ENCODE peak calls at places on chromosomes 12 and 14, in ten cellular contexts. V is CD4-positive, CD25-positive, alpha-beta regulatory T cell; A is naive thymus-derived CD4-positive, alpha-beta T cell; U is PC-3; E is aorta; O is IMR-90; P is neuronal stem cell; K is A549; G is uterus; F is prostate gland. R is an unnamed sample.

GRCh38 chr14:82125963-82126362 is 592.3 kb upstream of the SEL1L start:
- DNase-seq in K (no peak), F (no peak), U (no peak), E (no peak), P (no peak), A (no peak), V (no peak), O (no peak), G (no peak), R (no peak)

GRCh38 chr12:2490746-2491145 is 304.0 kb upstream of the FKBP4 start:
- DNase-seq in P (no peak), G (no peak), U (no peak), F (no peak), K (no peak), E (no peak), V (no peak), A (no peak), O (no peak), R (no peak)

GRCh38 chr12:1918875-1919236 is 404 bp upstream of the CACNA2D4 start:
- DNase-seq in F (no peak), V (no peak), P (no peak), U (no peak), K (no peak), O (no peak), A (no peak), G (no peak), E (peak), R (no peak)

GRCh38 chr12:109519787-109520186 is 42.4 kb downstream of the UBE3B start:
- DNase-seq in E (no peak), A (no peak), G (no peak), P (no peak), V (no peak), F (no peak), K (no peak), U (no peak), O (no peak), R (no peak)

GRCh38 chr12:51896236-51896635 is 8.3 kb downstream of the ANKRD33 start:
- DNase-seq in F (no peak), V (no peak), K (no peak), P (no peak), G (no peak), O (no peak), E (no peak), U (no peak), A (no peak), R (no peak)

GRCh38 chr14:91669867-91670266 is 62.0 kb downstream of the CATSPERB start:
- DNase-seq in P (no peak), G (no peak), O (no peak), K (no peak), F (no peak), E (no peak), V (no peak), U (no peak), A (no peak), R (no peak)

GRCh38 chr12:76457010-76457409 is 102.6 kb downstream of the OSBPL8 start:
- DNase-seq in O (no peak), K (no peak), U (no peak), F (no peak), A (no peak), G (no peak), V (peak), E (no peak), P (no peak), R (no peak)

GRCh38 chr14:31036552-31036951 is 10.4 kb upstream of the STRN3 start:
- DNase-seq in K (no peak), G (no peak), F (no peak), P (no peak), E (no peak), U (no peak), A (no peak), O (no peak), V (no peak), R (no peak)

GRCh38 chr14:74953686-74954085 is 1.7 kb downstream of the PGF start:
- DNase-seq in P (no peak), V (no peak), G (no peak), A (no peak), O (no peak), E (peak), U (no peak), F (no peak), K (no peak), R (no peak)

GRCh38 chr14:95156765-95157194 is 549 bp downstream of the DICER1 start:
- DNase-seq in V (no peak), P (no peak), U (peak), F (peak), E (peak), K (peak), A (no peak), O (peak), G (peak), R (peak)

GRCh38 chr12:109137055-109137454 is 20.7 kb downstream of the ACACB start:
- DNase-seq in V (no peak), F (no peak), K (no peak), O (no peak), U (no peak), A (no peak), P (no peak), E (no peak), G (no peak), R (no peak)

GRCh38 chr12:24045816-24046257 is 96.4 kb upstream of the SOX5 start:
- DNase-seq in V (no peak), K (no peak), O (peak), F (no peak), A (no peak), G (no peak), E (no peak), P (no peak), U (no peak), R (peak)

GRCh38 chr12:47949441-47950341 is 13.7 kb upstream of the TMEM106C start:
- DNase-seq in K (peak), A (no peak), G (peak), O (peak), U (peak), F (peak), V (peak), P (peak), E (peak), R (peak)

GRCh38 chr14:71169861-71170260 is 262.6 kb downstream of the PCNX1 start:
- DNase-seq in E (no peak), F (no peak), K (no peak), P (no peak), A (no peak), U (no peak), O (no peak), V (no peak), G (no peak), R (no peak)

GRCh38 chr12:5259523-5259922 is 172.4 kb upstream of the NTF3 start:
- DNase-seq in G (no peak), A (no peak), U (no peak), V (no peak), O (peak), P (no peak), K (no peak), E (no peak), F (no peak), R (no peak)

GRCh38 chr14:67729072-67729561 is 27.4 kb downstream of the RDH12 start:
- DNase-seq in V (no peak), E (no peak), K (no peak), F (peak), O (no peak), P (no peak), A (no peak), G (no peak), U (no peak), R (peak)

GRCh38 chr12:6334359-6334758 is 7.5 kb downstream of the TNFRSF1A start:
- DNase-seq in V (no peak), U (no peak), E (no peak), G (no peak), K (no peak), O (no peak), P (no peak), F (no peak), A (no peak), R (no peak)

GRCh38 chr14:63100597-63100996 is 55.3 kb upstream of the KCNH5 start:
- DNase-seq in P (no peak), K (no peak), O (no peak), V (no peak), E (no peak), F (no peak), G (no peak), A (no peak), U (no peak), R (no peak)

GRCh38 chr14:68695326-68695768 is 97.5 kb downstream of the ZFP36L1 start:
- DNase-seq in V (no peak), E (no peak), A (no peak), G (peak), U (peak), P (no peak), O (peak), F (no peak), K (peak), R (no peak)

GRCh38 chr14:90692826-90693225 is 123.4 kb downstream of the TTC7B start:
- DNase-seq in O (peak), A (no peak), V (no peak), P (no peak), G (no peak), K (no peak), F (no peak), E (no peak), U (no peak), R (no peak)

GRCh38 chr14:88895116-88895515 is 70.7 kb downstream of the TTC8 start:
- DNase-seq in F (peak), E (no peak), A (no peak), U (peak), K (no peak), P (no peak), O (peak), V (no peak), G (no peak), R (no peak)

GRCh38 chr14:102063092-102063807 is 23.6 kb downstream of the HSP90AA1 start:
- DNase-seq in A (peak), O (peak), K (peak), F (peak), U (peak), V (peak), P (peak), E (peak), G (peak), R (peak)

DNA sequence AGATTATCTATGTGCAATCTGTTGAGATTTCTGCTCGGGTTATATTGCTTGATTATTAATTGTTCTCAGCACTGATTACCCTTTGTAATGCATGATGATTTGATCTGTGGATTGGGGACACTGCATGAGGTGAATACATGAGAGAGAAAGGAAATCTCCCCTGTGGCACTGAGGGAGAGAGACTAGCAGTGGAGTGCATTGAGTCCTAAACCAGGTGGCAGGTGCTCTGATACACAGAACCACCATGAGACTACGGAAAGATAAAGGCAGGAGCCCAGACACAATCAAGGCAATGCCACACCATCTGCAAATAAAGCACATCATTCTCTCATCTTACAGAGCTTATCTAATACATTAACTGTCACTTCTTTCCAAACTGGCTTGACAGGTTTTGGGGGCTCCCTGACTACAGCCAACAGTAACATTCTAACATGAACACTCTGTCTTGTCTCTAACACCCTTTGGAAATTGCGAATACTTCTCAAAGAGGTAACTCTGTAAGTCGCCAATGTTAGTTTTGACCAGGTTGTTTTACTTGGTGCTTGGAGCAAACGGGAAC is 37.6 kb upstream of the TSPAN8 start:
- DNase-seq in G (no peak), A (no peak), P (no peak), E (no peak), O (no peak), K (no peak), F (peak), U (peak), V (no peak), R (no peak)
- H3K4me3 ChIP-seq in G (no peak), A (no peak), P (no peak), E (no peak), O (no peak), K (no peak), F (no peak), U (no peak), V (no peak), R (no peak)

GRCh38 chr12:31970199-31970598 is 11.0 kb downstream of the RESF1 start:
- DNase-seq in P (no peak), V (no peak), E (no peak), A (no peak), U (no peak), F (no peak), K (peak), G (no peak), O (no peak), R (no peak)

GRCh38 chr12:31964280-31964679 is 5.1 kb downstream of the RESF1 start:
- DNase-seq in P (no peak), E (no peak), K (no peak), O (no peak), F (no peak), U (no peak), A (no peak), V (no peak), G (no peak), R (no peak)

GRCh38 chr12:31965090-31965489 is 5.9 kb downstream of the RESF1 start:
- DNase-seq in V (no peak), O (no peak), K (no peak), E (no peak), A (peak), F (no peak), U (no peak), G (no peak), P (no peak), R (no peak)

GRCh38 chr12:31967569-31967968 is 8.4 kb downstream of the RESF1 start:
- DNase-seq in O (no peak), K (no peak), E (no peak), F (no peak), G (no peak), U (no peak), V (no peak), A (no peak), P (no peak), R (no peak)

GRCh38 chr12:31966558-31967205 is 7.5 kb downstream of the RESF1 start:
- DNase-seq in K (no peak), E (no peak), P (no peak), G (no peak), A (no peak), U (no peak), F (no peak), O (no peak), V (no peak), R (no peak)
- H3K27ac ChIP-seq in K (peak), E (no peak), P (peak), G (no peak), A (peak), U (no peak), F (no peak), O (no peak), V (peak), R (no peak)

GRCh38 chr14:24188251-24189058 is at the start of gene IPO4:
- DNase-seq in G (peak), K (peak), E (peak), F (peak), P (peak), V (peak), A (peak), O (peak), U (peak), R (peak)
- H3K4me3 ChIP-seq in G (peak), K (peak), E (peak), F (peak), P (peak), V (peak), A (peak), O (peak), U (peak), R (peak)

GRCh38 chr12:121812921-121813896 is 9.4 kb downstream of the SETD1B start:
- DNase-seq in F (no peak), U (no peak), E (peak), K (no peak), G (no peak), A (no peak), P (no peak), V (no peak), O (no peak), R (no peak)
- H3K27ac ChIP-seq in F (no peak), U (no peak), E (no peak), K (peak), G (no peak), A (no peak), P (no peak), V (peak), O (peak), R (no peak)

GRCh38 chr12:55684761-55685370 is 22.8 kb downstream of the ITGA7 start:
- DNase-seq in U (no peak), P (no peak), F (no peak), E (peak), A (no peak), K (no peak), G (no peak), V (no peak), O (no peak), R (peak)

GRCh38 chr12:55683676-55684075 is 24.0 kb downstream of the ITGA7 start:
- DNase-seq in V (no peak), O (no peak), A (no peak), E (peak), F (no peak), U (no peak), P (no peak), K (no peak), G (no peak), R (peak)

GRCh38 chr12:55682087-55682796 is 25.5 kb downstream of the ITGA7 start:
- DNase-seq in F (no peak), A (no peak), V (no peak), K (peak), U (no peak), E (peak), G (no peak), O (no peak), P (no peak), R (peak)

GRCh38 chr12:55679691-55680090 is 28.0 kb downstream of the ITGA7 start:
- DNase-seq in E (peak), U (no peak), K (no peak), V (no peak), O (no peak), G (no peak), F (no peak), A (no peak), P (no peak), R (peak)

GRCh38 chr12:55681142-55682077 is 26.3 kb downstream of the ITGA7 start:
- DNase-seq in U (peak), P (peak), E (peak), G (no peak), V (no peak), F (no peak), A (no peak), K (peak), O (peak), R (peak)
- H3K4me3 ChIP-seq in U (peak), P (no peak), E (no peak), G (no peak), V (no peak), F (no peak), A (no peak), K (peak), O (no peak), R (peak)

GRCh38 chr12:15208871-15209656 is 12.2 kb downstream of the RERG start:
- DNase-seq in K (no peak), A (no peak), F (no peak), E (no peak), U (no peak), O (no peak), P (no peak), V (no peak), G (no peak), R (no peak)
- H3K27ac ChIP-seq in K (peak), A (no peak), F (peak), E (peak), U (no peak), O (no peak), P (no peak), V (no peak), G (peak), R (peak)

DNA sequence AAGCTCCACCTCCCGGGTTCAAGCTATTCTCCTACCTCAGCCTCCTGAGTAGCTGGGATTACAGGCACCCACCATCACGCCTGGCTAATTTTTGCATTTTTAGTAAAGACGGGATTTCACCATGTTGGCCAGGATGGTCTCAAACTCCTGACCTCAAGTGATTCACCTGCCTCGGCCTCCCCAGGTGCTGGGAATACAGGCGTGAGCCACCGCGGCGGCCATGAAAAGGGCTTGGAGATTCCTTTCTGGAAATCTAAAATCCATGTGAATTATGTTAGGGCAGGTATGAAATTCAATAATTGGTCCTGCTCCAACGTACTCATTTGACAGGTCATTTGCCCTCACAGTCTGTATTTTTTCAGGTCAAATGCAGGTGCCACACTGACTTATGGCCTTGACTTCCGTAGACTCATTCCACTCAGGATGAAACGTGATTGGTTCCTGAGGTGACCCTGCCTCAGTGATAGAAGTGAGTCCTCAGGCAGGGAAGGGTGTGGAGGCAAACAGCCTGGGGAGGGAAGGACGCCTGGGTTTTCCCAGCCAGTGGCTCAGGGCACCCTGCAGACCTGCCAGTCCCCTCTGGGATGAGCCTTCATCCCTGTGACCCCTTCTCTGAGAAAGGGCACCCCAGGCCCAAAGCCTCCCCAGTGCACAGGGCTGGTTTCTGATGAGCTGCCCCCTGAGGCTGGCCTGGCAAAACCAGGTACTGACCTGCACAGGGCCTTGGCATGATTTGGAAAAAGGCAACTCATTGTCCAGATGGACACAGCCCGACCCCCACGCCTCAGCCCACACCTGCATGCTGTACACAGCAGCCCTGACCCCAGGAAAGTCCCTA is 48.7 kb downstream of the PSMA6 start:
- DNase-seq in K (no peak), G (no peak), V (no peak), O (no peak), F (no peak), E (peak), A (no peak), P (no peak), U (no peak), R (no peak)
- H3K4me3 ChIP-seq in K (peak), G (no peak), V (no peak), O (no peak), F (no peak), E (no peak), A (no peak), P (no peak), U (no peak), R (no peak)

GRCh38 chr12:67539946-67540345 is 108.6 kb upstream of the DYRK2 start:
- DNase-seq in U (peak), P (no peak), V (no peak), F (no peak), K (no peak), E (no peak), G (no peak), A (no peak), O (no peak), R (no peak)
- H3K27ac ChIP-seq in U (no peak), P (no peak), V (no peak), F (no peak), K (no peak), E (no peak), G (no peak), A (no peak), O (no peak), R (no peak)

GRCh38 chr12:89451876-89452275 is 72.7 kb downstream of the GALNT4 start:
- DNase-seq in P (no peak), G (peak), V (no peak), E (no peak), O (peak), K (no peak), U (no peak), F (no peak), A (no peak), R (peak)
- H3K4me3 ChIP-seq in P (peak), G (no peak), V (no peak), E (no peak), O (no peak), K (no peak), U (no peak), F (no peak), A (no peak), R (peak)